ENCODE peak calls at places on chromosome 21, in four cellular contexts. M, P, E and I are unnamed samples.

GRCh38 chr21:23876925-23877558 is 1730.2 kb downstream of the MRPL39 start:
- DNase-seq in M (no peak), E (no peak), P (no peak), I (no peak)

GRCh38 chr21:22796147-22796546 is 1797.9 kb downstream of the NCAM2 start:
- DNase-seq in M (no peak), E (no peak), P (no peak), I (peak; percentile 2)

GRCh38 chr21:26093094-26093493 is 77.5 kb downstream of the APP start:
- DNase-seq in M (no peak), P (no peak), E (no peak), I (peak; percentile 56)

GRCh38 chr21:35925497-35925896 is 134.8 kb downstream of the SETD4 start:
- DNase-seq in E (peak; percentile 83), M (no peak), P (no peak), I (no peak)

GRCh38 chr21:19340303-19340702 is 936.7 kb upstream of the TMPRSS15 start:
- DNase-seq in M (no peak), P (no peak), E (no peak), I (no peak)

GRCh38 chr21:14707265-14708020 is 161.3 kb upstream of the SAMSN1 start:
- DNase-seq in P (no peak), M (no peak), E (no peak), I (no peak)

GRCh38 chr21:42332557-42332956 is 17.3 kb upstream of the TFF3 start:
- DNase-seq in E (no peak), M (no peak), P (no peak), I (no peak)

GRCh38 chr21:42195378-42196031 is 23.4 kb upstream of the ABCG1 start:
- DNase-seq in M (no peak), E (no peak), P (no peak), I (no peak)

GRCh38 chr21:42234464-42235241 is 15.7 kb downstream of the ABCG1 start:
- DNase-seq in E (peak; percentile 4), M (no peak), P (peak; percentile 81), I (peak; percentile 84)

GRCh38 chr21:26982767-26983166 is 15.9 kb upstream of the ADAMTS5 start:
- DNase-seq in P (no peak), M (no peak), E (no peak), I (no peak)

GRCh38 chr21:22311741-22312462 is 1313.7 kb downstream of the NCAM2 start:
- DNase-seq in E (no peak), P (no peak), M (no peak), I (no peak)

GRCh38 chr21:36705679-36706481 is 7.0 kb downstream of the SIM2 start:
- DNase-seq in M (no peak), E (no peak), P (peak; percentile 71), I (no peak)

GRCh38 chr21:42922918-42923317 is 2.5 kb downstream of the ERVH48-1 start:
- DNase-seq in M (no peak), E (no peak), P (no peak), I (no peak)

GRCh38 chr21:37266515-37267221 is 466 bp downstream of the VPS26C start:
- DNase-seq in P (peak; percentile 74), M (no peak), E (peak; percentile 27), I (peak; percentile 50)

GRCh38 chr21:46128983-46129571 is 26.3 kb downstream of the FTCD start:
- DNase-seq in M (no peak), P (no peak), E (no peak), I (no peak)

GRCh38 chr21:42737969-42738590 is 84.7 kb downstream of the PDE9A start:
- DNase-seq in M (no peak), P (no peak), E (peak; percentile 89), I (no peak)

GRCh38 chr21:37874904-37875780 is 41.1 kb downstream of the KCNJ6 start:
- DNase-seq in E (no peak), M (no peak), P (no peak), I (no peak)

GRCh38 chr21:42147386-42148020 is 71.4 kb upstream of the ABCG1 start:
- DNase-seq in E (no peak), M (no peak), P (no peak), I (no peak)

GRCh38 chr21:41777934-41778815 is 11.3 kb upstream of the RIPK4 start:
- DNase-seq in P (peak; percentile 97), E (peak; percentile 51), M (no peak), I (peak; percentile 83)

GRCh38 chr21:46095814-46096595 is 1.9 kb upstream of the COL6A2 start:
- DNase-seq in P (peak; percentile 41), M (no peak), E (no peak), I (no peak)

GRCh38 chr21:42769183-42769819 is 110.0 kb downstream of the WDR4 start:
- DNase-seq in M (no peak), P (no peak), E (no peak), I (no peak)

GRCh38 chr21:26756491-26757159 is 88.6 kb downstream of the ADAMTS1 start:
- DNase-seq in P (no peak), E (no peak), M (no peak), I (no peak)

GRCh38 chr21:34845521-34846213 is 176.9 kb downstream of the CLIC6 start:
- DNase-seq in P (no peak), M (peak; percentile 60), E (no peak), I (no peak)
- TF ChIP-seq SUZ12 in P (no peak), M (no peak), E (no peak), I (no peak)

GRCh38 chr21:44049606-44050005 is 37.5 kb downstream of the TRAPPC10 start:
- DNase-seq in P (no peak), E (no peak), M (no peak), I (no peak)
- TF ChIP-seq SP1 in P (no peak), E (no peak), M (no peak), I (no peak)

GRCh38 chr21:28419811-28420210 is 572.9 kb downstream of the LTN1 start:
- DNase-seq in E (no peak), P (no peak), M (no peak), I (no peak)

GRCh38 chr21:28423521-28423920 is 569.2 kb downstream of the LTN1 start:
- DNase-seq in E (no peak), P (no peak), M (no peak), I (no peak)

GRCh38 chr21:28421716-28422480 is 570.8 kb downstream of the LTN1 start:
- DNase-seq in M (no peak), E (no peak), P (no peak), I (no peak)

GRCh38 chr21:28419110-28419509 is 573.6 kb downstream of the LTN1 start:
- DNase-seq in P (no peak), E (no peak), M (no peak), I (no peak)
- TF ChIP-seq SUZ12 in P (no peak), E (no peak), M (no peak), I (no peak)

DNA sequence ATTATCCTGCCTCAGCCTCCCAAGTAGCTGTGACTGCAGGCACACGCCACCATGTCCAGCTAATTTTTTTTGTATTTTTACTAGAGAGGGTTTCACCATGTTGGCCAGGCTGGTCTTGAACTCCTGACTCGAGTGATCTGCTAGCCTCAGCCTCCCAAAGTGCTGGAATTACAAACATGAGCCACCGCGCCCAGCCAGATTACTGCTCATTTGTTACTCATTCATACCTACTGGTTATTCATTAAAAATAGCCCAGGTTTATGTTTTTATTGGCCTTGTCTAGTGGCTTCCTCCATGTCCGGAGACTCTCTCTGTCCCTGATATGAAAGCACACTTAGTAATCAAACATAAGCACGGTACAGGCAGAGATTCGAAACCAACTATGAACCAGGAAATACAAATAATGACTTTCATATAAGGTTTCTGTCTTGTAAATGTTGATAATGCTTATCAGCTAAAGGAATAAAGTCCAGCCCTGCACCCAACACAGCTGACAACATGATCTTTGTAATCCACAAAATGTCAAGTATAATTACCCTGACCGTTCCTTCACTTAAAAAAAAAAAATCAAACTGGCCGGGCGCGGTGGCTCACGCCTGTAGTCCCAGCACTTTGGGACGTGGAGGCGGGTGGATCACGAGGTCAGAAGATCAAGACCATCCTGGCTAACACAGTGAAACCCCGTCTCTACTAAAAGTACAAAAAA is 50.4 kb upstream of the CXADR start:
- DNase-seq in P (no peak), M (no peak), E (peak; percentile 98), I (no peak)
- TF ChIP-seq SP1 in P (no peak), M (no peak), E (no peak), I (no peak)

GRCh38 chr21:33080376-33080775 is 10.4 kb downstream of the OLIG1 start:
- DNase-seq in P (no peak), M (no peak), E (no peak), I (no peak)

GRCh38 chr21:33076600-33077329 is 6.8 kb downstream of the OLIG1 start:
- DNase-seq in E (no peak), M (no peak), P (no peak), I (no peak)

GRCh38 chr21:33080776-33081175 is 10.8 kb downstream of the OLIG1 start:
- DNase-seq in M (no peak), E (no peak), P (no peak), I (no peak)

GRCh38 chr21:33075596-33076195 is 5.8 kb downstream of the OLIG1 start:
- DNase-seq in M (no peak), P (peak; percentile 52), E (no peak), I (no peak)

GRCh38 chr21:33078907-33079582 is 9.1 kb downstream of the OLIG1 start:
- DNase-seq in E (peak; percentile 17), P (no peak), M (peak; percentile 88), I (no peak)
- TF ChIP-seq SUZ12 in E (no peak), P (no peak), M (no peak), I (no peak)

GRCh38 chr21:44897326-44898010 is 23.2 kb downstream of the ITGB2 start:
- DNase-seq in M (no peak), P (no peak), E (no peak), I (peak; percentile 49)
- TF ChIP-seq SP1 in M (no peak), P (no peak), E (no peak), I (no peak)